ENCODE peak calls at places on chromosomes 12 and 14, in eight cellular contexts. X is progenitor cell of endocrine pancreas, K is AG09309, B is GM20000, T is A549, J is lung, Q is IMR-90, P is GM13977. V is an unnamed sample.

GRCh38 chr12:106759526-106760183 is 14.8 kb upstream of the RIC8B start:
- DNase-seq in X (no peak), K (no peak), B (no peak), T (no peak), J (no peak), Q (no peak), P (no peak), V (no peak)

GRCh38 chr14:39368261-39368959 is 63.8 kb downstream of the FBXO33 start:
- DNase-seq in X (peak), K (peak), B (peak), T (peak), J (no peak), Q (peak), P (peak), V (peak)

GRCh38 chr12:107328442-107329133 is 235.2 kb upstream of the CRY1 start:
- DNase-seq in X (no peak), K (no peak), B (no peak), T (peak), J (no peak), Q (peak), P (no peak), V (no peak)

GRCh38 chr14:45610303-45610702 is 357.3 kb upstream of the MIS18BP1 start:
- DNase-seq in X (no peak), K (no peak), B (no peak), T (peak), J (no peak), Q (no peak), P (no peak), V (no peak)

GRCh38 chr12:103813949-103814348 is 27.1 kb downstream of the NT5DC3 start:
- DNase-seq in X (no peak), K (no peak), B (no peak), T (no peak), J (no peak), Q (no peak), P (no peak), V (no peak)

GRCh38 chr14:90758959-90759358 is 57.3 kb downstream of the TTC7B start:
- DNase-seq in X (no peak), K (no peak), B (peak), T (no peak), J (no peak), Q (peak), P (no peak), V (peak)

GRCh38 chr12:51869490-51869865 is 18.4 kb upstream of the ANKRD33 start:
- DNase-seq in X (no peak), K (no peak), B (no peak), T (no peak), J (no peak), Q (no peak), P (peak), V (no peak)

GRCh38 chr12:63937381-63938168 is 93.1 kb downstream of the SRGAP1 start:
- DNase-seq in X (no peak), K (no peak), B (no peak), T (no peak), J (no peak), Q (no peak), P (no peak), V (no peak)

GRCh38 chr14:33636715-33637114 is 314.2 kb downstream of the EGLN3 start:
- DNase-seq in X (no peak), K (no peak), B (no peak), T (no peak), J (no peak), Q (no peak), P (no peak), V (no peak)

GRCh38 chr12:48128800-48129199 is 9.6 kb downstream of the PFKM start:
- DNase-seq in X (no peak), K (no peak), B (no peak), T (no peak), J (no peak), Q (peak), P (no peak), V (no peak)

GRCh38 chr12:6915023-6915788 is 826 bp downstream of the ENO2 start:
- DNase-seq in X (no peak), K (no peak), B (peak), T (peak), J (no peak), Q (no peak), P (peak), V (no peak)

GRCh38 chr12:41923351-41923750 is 221.3 kb downstream of the GXYLT1 start:
- DNase-seq in X (no peak), K (no peak), B (no peak), T (no peak), J (no peak), Q (no peak), P (no peak), V (no peak)

GRCh38 chr12:6056406-6057211 is 67.9 kb downstream of the VWF start:
- DNase-seq in X (no peak), K (no peak), B (peak), T (peak), J (no peak), Q (no peak), P (no peak), V (peak)

GRCh38 chr12:128109636-128110035 is 157.3 kb upstream of the TMEM132C start:
- DNase-seq in X (no peak), K (no peak), B (no peak), T (no peak), J (no peak), Q (no peak), P (no peak), V (no peak)

GRCh38 chr14:91202234-91202974 is 42.1 kb downstream of the GPR68 start:
- DNase-seq in X (no peak), K (no peak), B (no peak), T (no peak), J (peak), Q (no peak), P (no peak), V (peak)

GRCh38 chr12:26499979-26500640 is 304.7 kb downstream of the SSPN start:
- DNase-seq in X (no peak), K (no peak), B (no peak), T (no peak), J (no peak), Q (no peak), P (no peak), V (no peak)

GRCh38 chr14:101221549-101222160 is 318.1 kb upstream of the RTL1 start:
- DNase-seq in X (no peak), K (no peak), B (no peak), T (no peak), J (no peak), Q (no peak), P (no peak), V (no peak)

GRCh38 chr14:89486505-89486904 is 69.5 kb upstream of the FOXN3 start:
- DNase-seq in X (no peak), K (no peak), B (no peak), T (no peak), J (no peak), Q (no peak), P (no peak), V (no peak)

GRCh38 chr14:39247256-39247655 is 13.5 kb downstream of the MIA2 start:
- DNase-seq in X (no peak), K (peak), B (no peak), T (no peak), J (no peak), Q (peak), P (no peak), V (no peak)

GRCh38 chr12:54222609-54223008 is 33.8 kb upstream of the SMUG1 start:
- DNase-seq in X (no peak), K (peak), B (no peak), T (no peak), J (no peak), Q (peak), P (no peak), V (no peak)

GRCh38 chr14:59126714-59127436 is 61.6 kb upstream of the DAAM1 start:
- DNase-seq in X (no peak), K (no peak), B (peak), T (peak), J (no peak), Q (peak), P (peak), V (peak)

GRCh38 chr12:6201199-6201608 is 1.0 kb downstream of the CD9 start:
- DNase-seq in X (no peak), K (no peak), B (no peak), T (peak), J (no peak), Q (no peak), P (no peak), V (no peak)

GRCh38 chr12:120117961-120118709 is 1.6 kb upstream of the RAB35 start:
- DNase-seq in X (no peak), K (no peak), B (no peak), T (peak), J (no peak), Q (peak), P (no peak), V (no peak)

GRCh38 chr14:84006643-84007137 is 1523.3 kb upstream of the FLRT2 start:
- DNase-seq in X (no peak), K (no peak), B (no peak), T (no peak), J (no peak), Q (no peak), P (no peak), V (peak)

GRCh38 chr12:48979602-48980388 is 1.7 kb downstream of the WNT1 start:
- DNase-seq in X (no peak), K (no peak), B (peak), T (no peak), J (no peak), Q (no peak), P (peak), V (no peak)

DNA sequence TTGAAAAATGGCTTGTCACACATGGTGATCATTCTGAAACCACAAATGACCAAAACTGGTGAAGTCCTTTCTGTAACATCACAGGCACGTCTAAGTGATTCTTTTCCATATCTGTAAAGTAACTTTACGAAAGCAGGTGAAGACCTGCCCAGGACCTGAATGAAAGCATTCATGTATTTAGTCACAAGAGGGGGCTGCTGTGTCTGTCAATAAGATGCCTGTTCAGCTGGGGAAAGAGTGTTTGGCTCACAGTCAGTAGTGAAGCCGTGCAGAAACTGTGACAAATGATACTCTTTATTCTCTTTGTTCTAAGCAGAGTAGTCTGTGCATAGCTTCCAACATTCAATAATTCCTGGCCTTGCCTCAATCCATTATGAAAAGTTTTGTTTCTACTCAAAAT is 373.5 kb upstream of the OR4E1 start:
- DNase-seq in X (no peak), K (no peak), B (peak), T (peak), J (no peak), Q (no peak), P (peak), V (peak)
- TF ChIP-seq CTCF in X (peak), K (no peak), B (peak), T (no peak), J (no peak), Q (peak), P (peak), V (no peak)

GRCh38 chr14:92505826-92506225 is 7.8 kb upstream of the RIN3 start:
- DNase-seq in X (no peak), K (no peak), B (no peak), T (no peak), J (no peak), Q (no peak), P (no peak), V (no peak)
- TF ChIP-seq CTCF in X (no peak), K (no peak), B (no peak), T (no peak), J (no peak), Q (no peak), P (no peak), V (no peak)

DNA sequence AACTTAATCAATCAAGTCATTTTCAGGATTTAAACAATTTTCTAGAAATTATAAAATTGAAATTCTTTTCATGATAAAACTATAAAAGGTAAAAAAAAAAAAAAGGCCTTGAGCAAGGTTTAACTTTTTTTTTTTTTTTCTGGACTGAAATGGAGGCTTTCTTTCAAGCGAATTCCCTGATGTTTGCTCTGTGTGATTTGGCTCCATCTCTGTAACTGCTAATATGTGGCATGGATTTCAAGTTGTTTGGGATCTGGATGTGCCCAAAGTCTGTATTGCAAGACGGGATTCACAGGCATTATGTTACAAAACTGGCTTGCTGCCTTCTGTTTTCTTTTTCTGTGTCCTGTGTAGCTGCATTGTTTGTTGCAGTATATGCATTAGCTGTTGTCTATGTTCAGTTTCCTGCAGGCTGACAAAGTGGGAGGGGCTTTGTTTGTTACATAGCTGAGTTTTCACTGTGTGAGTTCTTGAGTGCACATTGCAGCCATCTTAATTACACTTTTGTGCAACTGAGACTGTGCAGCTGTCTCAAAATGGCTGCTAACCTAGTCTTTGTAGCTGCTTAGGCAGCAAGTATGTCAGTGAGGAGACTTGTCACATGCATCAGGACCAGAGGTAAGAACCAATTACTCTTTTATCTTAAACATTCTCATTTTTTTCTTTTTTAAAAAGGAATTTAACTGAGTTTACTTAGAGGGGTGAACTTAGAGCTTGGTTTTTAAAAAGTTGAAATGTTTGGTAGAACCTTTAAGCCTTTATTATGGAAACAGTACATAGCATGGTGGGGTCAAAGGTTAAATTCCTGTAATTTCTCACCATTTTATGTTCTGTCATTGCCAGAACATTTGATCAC is 19.5 kb downstream of the ATF7IP start:
- DNase-seq in X (peak), K (peak), B (peak), T (peak), J (peak), Q (peak), P (peak), V (peak)
- TF ChIP-seq CTCF in X (no peak), K (no peak), B (no peak), T (no peak), J (no peak), Q (no peak), P (no peak), V (no peak)

DNA sequence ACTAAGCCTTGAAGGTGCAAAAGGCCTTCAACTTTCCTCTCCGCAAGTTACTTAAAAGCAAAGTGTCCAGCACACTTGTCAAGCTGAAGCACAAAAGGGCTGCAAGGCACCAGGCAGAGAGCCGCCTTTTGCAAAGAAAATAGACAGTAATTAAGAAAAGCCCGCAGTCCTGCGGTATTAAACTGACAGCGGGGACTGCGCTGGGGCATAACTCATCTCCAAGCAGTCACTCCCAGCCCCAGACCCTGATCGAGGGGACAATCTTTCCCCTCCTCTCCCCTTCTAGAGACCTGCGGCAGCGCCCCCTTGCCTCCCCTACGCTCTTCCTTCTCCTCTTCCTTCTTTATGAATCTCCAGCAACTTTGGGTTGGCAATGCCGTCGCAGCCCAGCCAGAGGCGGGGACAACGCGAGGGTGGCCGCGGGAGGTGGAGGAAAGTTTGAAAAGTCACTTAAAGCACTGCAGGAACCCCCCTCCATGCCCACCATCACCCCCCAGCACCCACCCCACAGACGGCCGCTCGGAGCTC is 200.9 kb upstream of the CAND1 start:
- DNase-seq in X (no peak), K (no peak), B (no peak), T (peak), J (no peak), Q (no peak), P (peak), V (peak)
- TF ChIP-seq CTCF in X (peak), K (no peak), B (no peak), T (peak), J (no peak), Q (no peak), P (no peak), V (no peak)

GRCh38 chr12:84397846-84398245 is 514.8 kb downstream of the SLC6A15 start:
- DNase-seq in X (no peak), K (no peak), B (no peak), T (no peak), J (no peak), Q (no peak), P (no peak), V (no peak)

DNA sequence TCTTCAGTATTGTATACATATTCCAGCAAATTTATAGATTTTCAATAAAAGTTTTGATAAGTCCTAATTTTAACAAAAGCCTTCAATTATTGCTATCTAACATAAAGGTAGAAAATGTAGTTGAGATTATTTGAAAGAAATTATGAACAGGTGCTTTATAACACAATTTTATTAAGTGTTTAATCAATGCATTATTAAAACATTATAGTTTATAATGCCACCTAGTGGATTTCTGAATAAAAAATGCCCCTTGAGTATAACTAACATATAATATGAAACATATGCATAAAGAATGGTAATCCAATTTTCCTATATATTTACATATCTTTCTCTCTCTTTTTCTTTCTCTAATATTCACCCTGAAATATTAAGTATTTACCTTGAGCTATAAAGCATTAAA is 515.3 kb downstream of the SLC6A15 start:
- DNase-seq in X (no peak), K (no peak), B (no peak), T (no peak), J (no peak), Q (no peak), P (no peak), V (no peak)
- TF ChIP-seq CTCF in X (peak), K (no peak), B (no peak), T (no peak), J (no peak), Q (peak), P (no peak), V (no peak)

GRCh38 chr14:70086685-70087379 is 101.9 kb downstream of the SLC8A3 start:
- DNase-seq in X (no peak), K (no peak), B (peak), T (peak), J (no peak), Q (peak), P (peak), V (peak)
- TF ChIP-seq CTCF in X (peak), K (peak), B (peak), T (peak), J (peak), Q (peak), P (peak), V (peak)

V was measured in endothelial cell.